ENCODE peak calls at places on chromosomes 4 and X, in four cellular contexts. One of them, this sample, is unnamed.

GRCh38 chrX:124217289-124218251 is 114.9 kb upstream of the TEX13D start:
- DNase-seq in K562: peak
- DNase-seq in HepG2: peak
- DNase-seq in H1: no peak
- DNase-seq in this sample: no peak

GRCh38 chrX:68413254-68413653 is 20.0 kb downstream of the OPHN1 start:
- DNase-seq in H1: no peak
- DNase-seq in HepG2: no peak
- DNase-seq in K562: no peak
- DNase-seq in this sample: no peak

GRCh38 chr4:74970577-74970976 is 37.7 kb downstream of the PARM1 start:
- DNase-seq in K562: no peak
- DNase-seq in H1: no peak
- DNase-seq in HepG2: no peak
- DNase-seq in this sample: no peak

GRCh38 chr4:113952452-113953029 is 26.9 kb downstream of the ARSJ start:
- DNase-seq in HepG2: peak
- DNase-seq in K562: peak
- DNase-seq in H1: peak
- DNase-seq in this sample: peak

GRCh38 chrX:97995834-97996233 is 1112.1 kb downstream of the RPA4 start:
- DNase-seq in H1: no peak
- DNase-seq in HepG2: no peak
- DNase-seq in K562: no peak
- DNase-seq in this sample: no peak

GRCh38 chr4:16225681-16225995 is 633 bp downstream of the TAPT1 start:
- DNase-seq in K562: no peak
- DNase-seq in H1: no peak
- DNase-seq in HepG2: no peak
- DNase-seq in this sample: no peak

GRCh38 chr4:83219344-83219990 is 65.1 kb downstream of the COQ2 start:
- DNase-seq in H1: no peak
- DNase-seq in K562: no peak
- DNase-seq in HepG2: no peak
- DNase-seq in this sample: peak

GRCh38 chr4:88582493-88582892 is 9.8 kb upstream of the HERC3 start:
- DNase-seq in HepG2: no peak
- DNase-seq in K562: no peak
- DNase-seq in H1: no peak
- DNase-seq in this sample: no peak

GRCh38 chr4:81380364-81380853 is 91.3 kb downstream of the RASGEF1B start:
- DNase-seq in HepG2: no peak
- DNase-seq in H1: no peak
- DNase-seq in K562: no peak
- DNase-seq in this sample: no peak

GRCh38 chr4:1226167-1226514 is 22.8 kb downstream of the CTBP1 start:
- DNase-seq in HepG2: no peak
- DNase-seq in K562: no peak
- DNase-seq in H1: no peak
- DNase-seq in this sample: no peak

GRCh38 chr4:159367421-159368105 is 264.7 kb downstream of the RAPGEF2 start:
- DNase-seq in HepG2: no peak
- DNase-seq in K562: no peak
- DNase-seq in H1: no peak
- DNase-seq in this sample: peak

GRCh38 chr4:12729384-12729783 is 754.8 kb downstream of the RAB28 start:
- DNase-seq in K562: peak
- DNase-seq in HepG2: peak
- DNase-seq in H1: no peak
- DNase-seq in this sample: no peak

GRCh38 chr4:148054275-148054674 is 322.4 kb downstream of the ARHGAP10 start:
- DNase-seq in K562: no peak
- DNase-seq in H1: no peak
- DNase-seq in HepG2: no peak
- DNase-seq in this sample: no peak

GRCh38 chr4:2046031-2046961 is 12.8 kb upstream of the NAT8L start:
- DNase-seq in H1: peak
- DNase-seq in K562: no peak
- DNase-seq in HepG2: no peak
- DNase-seq in this sample: no peak

GRCh38 chrX:103404225-103405008 is 28.1 kb downstream of the BEX3 start:
- DNase-seq in HepG2: peak
- DNase-seq in K562: peak
- DNase-seq in H1: peak
- DNase-seq in this sample: peak

GRCh38 chr4:33780952-33781655 is 2463.2 kb downstream of the ARAP2 start:
- DNase-seq in H1: no peak
- DNase-seq in HepG2: no peak
- DNase-seq in K562: no peak
- DNase-seq in this sample: no peak

GRCh38 chr4:127997534-127998388 is 32.6 kb downstream of the ABHD18 start:
- DNase-seq in H1: no peak
- DNase-seq in HepG2: no peak
- DNase-seq in K562: no peak
- DNase-seq in this sample: peak

GRCh38 chr4:151690164-151690856 is 70.5 kb downstream of the GATB start:
- DNase-seq in HepG2: no peak
- DNase-seq in H1: no peak
- DNase-seq in K562: no peak
- DNase-seq in this sample: no peak

GRCh38 chr4:124499266-124499665 is 213.3 kb downstream of the ANKRD50 start:
- DNase-seq in K562: no peak
- DNase-seq in HepG2: no peak
- DNase-seq in H1: no peak
- DNase-seq in this sample: no peak

GRCh38 chr4:184795214-184795844 is 30.4 kb downstream of the ACSL1 start:
- DNase-seq in K562: no peak
- DNase-seq in H1: no peak
- DNase-seq in HepG2: no peak
- DNase-seq in this sample: no peak

GRCh38 chrX:118975831-118976598 is 1.6 kb downstream of the LONRF3 start:
- DNase-seq in HepG2: peak
- DNase-seq in H1: no peak
- DNase-seq in K562: peak
- DNase-seq in this sample: no peak

GRCh38 chr4:60133414-60133813 is 1066.7 kb upstream of the ADGRL3 start:
- DNase-seq in HepG2: no peak
- DNase-seq in K562: no peak
- DNase-seq in H1: no peak
- DNase-seq in this sample: no peak

GRCh38 chr4:44704673-44705072 is 21.7 kb downstream of the GNPDA2 start:
- DNase-seq in HepG2: no peak
- DNase-seq in H1: no peak
- DNase-seq in K562: no peak
- DNase-seq in this sample: no peak

GRCh38 chr4:48931459-48931858 is 24.9 kb upstream of the OCIAD2 start:
- DNase-seq in HepG2: no peak
- DNase-seq in H1: no peak
- DNase-seq in K562: no peak
- DNase-seq in this sample: no peak

GRCh38 chr4:156101571-156101970 is 147.9 kb upstream of the CTSO start:
- DNase-seq in HepG2: no peak
- DNase-seq in K562: no peak
- DNase-seq in H1: no peak
- DNase-seq in this sample: no peak

GRCh38 chrX:23331701-23332100 is 2.9 kb upstream of the PTCHD1 start:
- DNase-seq in K562: no peak
- DNase-seq in H1: peak
- DNase-seq in HepG2: no peak
- DNase-seq in this sample: no peak

GRCh38 chrX:23332101-23332887 is 2.4 kb upstream of the PTCHD1 start:
- DNase-seq in K562: no peak
- DNase-seq in HepG2: no peak
- DNase-seq in H1: peak
- DNase-seq in this sample: no peak

GRCh38 chrX:23333842-23334535 is 660 bp upstream of the PTCHD1 start:
- DNase-seq in K562: no peak
- DNase-seq in H1: peak
- DNase-seq in HepG2: no peak
- DNase-seq in this sample: no peak

GRCh38 chrX:23334536-23334870 is at the start of gene PTCHD1:
- DNase-seq in K562: no peak
- DNase-seq in HepG2: no peak
- DNase-seq in H1: no peak
- DNase-seq in this sample: no peak

DNA sequence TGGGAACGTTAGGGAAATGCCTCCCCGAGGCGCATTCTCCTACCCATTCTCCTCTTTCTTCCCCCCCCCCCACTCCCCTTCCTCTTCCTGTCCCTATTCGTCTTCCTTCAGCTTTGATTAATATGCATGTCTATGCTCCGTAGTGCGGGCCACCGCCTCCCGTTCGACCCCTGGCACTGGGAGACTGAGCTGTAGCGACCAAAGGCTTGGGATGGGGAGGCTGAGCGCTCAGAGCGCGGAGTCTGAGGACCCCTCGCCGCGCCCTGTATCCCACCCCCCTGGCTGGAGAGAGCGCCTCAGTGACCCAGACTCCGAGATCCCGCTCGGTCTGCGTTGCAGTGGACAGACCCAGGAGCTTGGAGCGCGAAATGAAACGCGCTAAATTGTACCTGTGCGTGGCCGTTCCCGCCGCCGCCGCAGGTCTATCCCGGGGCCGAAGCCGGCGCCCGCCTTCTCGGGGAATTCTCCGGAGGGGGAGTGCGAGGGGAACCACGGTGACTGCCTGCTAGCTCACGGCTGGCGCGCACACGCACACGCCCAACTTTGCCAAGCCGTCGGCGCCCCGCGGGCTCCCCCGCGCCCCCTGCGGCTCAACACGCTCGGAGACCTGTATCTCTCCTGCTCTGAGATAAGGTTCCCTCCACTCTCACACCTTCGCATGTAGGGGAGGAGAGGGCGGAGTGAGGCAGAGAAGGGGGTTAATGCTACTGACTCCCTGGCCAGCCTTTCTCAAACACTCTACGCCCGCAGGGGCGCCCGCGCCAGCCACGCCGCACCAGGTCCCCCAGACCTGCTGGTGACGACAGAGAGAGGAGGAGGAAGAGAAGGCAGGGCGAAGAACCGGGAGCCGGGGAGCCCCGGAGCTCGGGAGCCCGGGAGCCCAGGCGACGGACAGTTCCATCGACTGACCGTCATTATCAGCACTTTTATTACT is 1.5 kb upstream of the PTCHD1 start:
- DNase-seq in H1: peak
- DNase-seq in K562: no peak
- DNase-seq in HepG2: no peak
- DNase-seq in this sample: no peak
- TF ChIP-seq ZNF274 in H1: no peak
- TF ChIP-seq ZNF274 in K562: no peak
- TF ChIP-seq ZNF274 in HepG2: no peak
- TF ChIP-seq ZNF274 in this sample: no peak

GRCh38 chr4:8189551-8190466 is 9.3 kb upstream of the SH3TC1 start:
- DNase-seq in H1: no peak
- DNase-seq in K562: no peak
- DNase-seq in HepG2: no peak
- DNase-seq in this sample: no peak
- TF ChIP-seq CHD2 in H1: no peak
- TF ChIP-seq CHD2 in K562: no peak
- TF ChIP-seq CHD2 in HepG2: no peak
- TF ChIP-seq CHD2 in this sample: no peak

GRCh38 chrX:99653352-99653751 is 756.7 kb downstream of the PCDH19 start:
- DNase-seq in H1: no peak
- DNase-seq in K562: no peak
- DNase-seq in HepG2: no peak
- DNase-seq in this sample: no peak

GRCh38 chrX:99654188-99654587 is 755.9 kb downstream of the PCDH19 start:
- DNase-seq in H1: no peak
- DNase-seq in HepG2: no peak
- DNase-seq in K562: no peak
- DNase-seq in this sample: no peak
- TF ChIP-seq ZNF274 in H1: no peak
- TF ChIP-seq ZNF274 in HepG2: no peak
- TF ChIP-seq ZNF274 in K562: no peak
- TF ChIP-seq ZNF274 in this sample: no peak

GRCh38 chr4:139562839-139563238 is 6.8 kb upstream of the SETD7 start:
- DNase-seq in H1: no peak
- DNase-seq in HepG2: no peak
- DNase-seq in K562: no peak
- DNase-seq in this sample: no peak
- TF ChIP-seq CHD2 in H1: no peak
- TF ChIP-seq CHD2 in HepG2: no peak
- TF ChIP-seq CHD2 in K562: no peak
- TF ChIP-seq CHD2 in this sample: no peak

This sample was measured in GM12878.